ENCODE peak calls at places on chromosomes 2 and 18, in four cellular contexts. M is suprapubic skin, G is ovary, P is thoracic aorta. L is an unnamed sample.

GRCh38 chr2:166773268-166773949 is 114.9 kb upstream of the XIRP2 start:
- DNase-seq in M (no peak), G (no peak), P (no peak), L (no peak)

GRCh38 chr2:135840601-135841000 is 3.6 kb upstream of the LCT start:
- DNase-seq in P (no peak), G (no peak), M (no peak), L (no peak)

GRCh38 chr18:36187138-36187825 is at the start of gene MOCOS:
- DNase-seq in P (no peak), M (peak), G (peak), L (peak)

GRCh38 chr2:203951366-203951902 is 14.9 kb downstream of the ICOS start:
- DNase-seq in M (no peak), G (no peak), P (no peak), L (no peak)

GRCh38 chr2:64439194-64439593 is 14.8 kb upstream of the LGALSL start:
- DNase-seq in G (no peak), P (no peak), M (no peak), L (no peak)

GRCh38 chr2:30351941-30352340 is 95.1 kb upstream of the LCLAT1 start:
- DNase-seq in P (no peak), M (no peak), G (no peak), L (no peak)

GRCh38 chr2:182372661-182373060 is 54.2 kb downstream of the PDE1A start:
- DNase-seq in P (peak), M (no peak), G (no peak), L (no peak)

GRCh38 chr2:10327896-10328666 is 25.4 kb downstream of the HPCAL1 start:
- DNase-seq in M (no peak), P (no peak), G (no peak), L (no peak)

GRCh38 chr2:121664086-121664485 is 14.8 kb upstream of the CLASP1 start:
- DNase-seq in P (no peak), G (no peak), M (no peak), L (no peak)

GRCh38 chr2:224211821-224212220 is 172.7 kb upstream of the SERPINE2 start:
- DNase-seq in P (no peak), M (no peak), G (no peak), L (no peak)

GRCh38 chr2:69235863-69236262 is 151.2 kb downstream of the GFPT1 start:
- DNase-seq in P (no peak), M (no peak), G (no peak), L (no peak)

GRCh38 chr2:224650815-224651439 is 65.2 kb downstream of the CCDC195 start:
- DNase-seq in G (no peak), P (no peak), M (no peak), L (no peak)

GRCh38 chr2:158894078-158894477 is 74.4 kb upstream of the TANC1 start:
- DNase-seq in M (no peak), P (no peak), G (no peak), L (no peak)

DNA sequence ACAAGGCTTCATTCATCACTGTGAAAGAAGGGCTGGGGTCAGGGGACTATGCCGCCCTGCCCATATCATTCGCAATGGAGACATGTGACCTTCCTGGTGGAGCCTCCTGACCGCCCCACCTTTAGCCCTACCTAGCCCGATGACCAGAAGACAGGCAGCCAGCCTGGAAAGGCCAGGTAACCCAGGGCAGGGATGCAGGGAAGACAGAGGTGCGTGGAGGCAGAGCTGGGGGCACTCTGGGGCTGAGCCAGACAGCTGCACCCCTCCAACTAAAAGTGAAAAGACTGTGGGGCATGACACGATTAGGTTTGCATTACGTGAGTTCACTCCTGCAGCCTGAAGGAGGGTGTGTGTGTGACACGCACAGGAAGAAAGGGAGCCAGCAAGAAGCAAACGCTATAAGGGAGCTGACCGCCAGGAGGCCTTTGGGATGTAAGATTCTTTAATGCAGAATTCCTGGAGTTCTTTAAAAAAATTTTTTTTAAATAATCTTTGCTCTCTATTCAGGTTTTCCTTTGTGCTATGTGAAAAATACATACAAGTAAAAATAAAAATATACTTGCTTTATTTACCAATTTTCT is 3.7 kb upstream of the HES6 start:
- DNase-seq in M (no peak), P (no peak), G (no peak), L (no peak)
- TF ChIP-seq CTCF in M (no peak), P (no peak), G (no peak), L (no peak)

DNA sequence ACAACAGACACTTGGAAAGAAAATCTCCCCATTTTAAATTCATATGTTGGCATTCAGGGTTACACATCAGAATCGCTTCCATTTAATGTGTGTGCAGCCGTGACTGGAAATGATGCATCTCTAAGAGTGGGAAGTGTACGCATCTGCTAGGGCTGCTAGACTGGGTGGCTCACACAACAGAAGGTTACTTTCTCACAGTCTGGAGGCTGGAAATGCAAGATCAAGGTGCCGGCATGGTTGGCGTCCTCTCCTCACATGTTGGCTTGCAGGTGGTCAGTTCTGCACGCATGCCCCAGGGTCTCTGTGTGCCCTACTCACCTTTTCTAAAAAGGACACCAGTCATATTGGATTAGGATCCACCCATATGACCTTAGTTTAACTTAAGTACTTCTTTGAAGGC is 329.3 kb upstream of the RAB12 start:
- DNase-seq in G (no peak), P (no peak), M (no peak), L (no peak)
- TF ChIP-seq CTCF in G (no peak), P (no peak), M (no peak), L (no peak)

GRCh38 chr18:8525692-8526091 is 83.5 kb upstream of the RAB12 start:
- DNase-seq in M (no peak), G (no peak), P (no peak), L (no peak)
- TF ChIP-seq CTCF in M (no peak), G (no peak), P (no peak), L (no peak)

GRCh38 chr18:1499265-1499664 is 594.6 kb downstream of the ADCYAP1 start:
- DNase-seq in P (no peak), G (no peak), M (no peak), L (no peak)
- TF ChIP-seq CTCF in P (no peak), G (no peak), M (no peak), L (no peak)

GRCh38 chr2:112805542-112805941 is 21.2 kb upstream of the IL1A start:
- DNase-seq in M (no peak), G (no peak), P (no peak), L (no peak)

GRCh38 chr2:112811276-112811831 is 25.2 kb downstream of the IL1B start:
- DNase-seq in G (no peak), M (no peak), P (no peak), L (no peak)

GRCh38 chr2:112803691-112804521 is 19.6 kb upstream of the IL1A start:
- DNase-seq in G (no peak), M (no peak), P (no peak), L (no peak)

GRCh38 chr2:112809112-112809511 is 24.8 kb upstream of the IL1A start:
- DNase-seq in G (no peak), P (no peak), M (no peak), L (no peak)

GRCh38 chr2:112807233-112807807 is 23.0 kb upstream of the IL1A start:
- DNase-seq in P (no peak), M (no peak), G (no peak), L (no peak)
- TF ChIP-seq CTCF in P (no peak), M (no peak), G (no peak), L (no peak)

GRCh38 chr2:14909795-14910194 is 277.3 kb downstream of the LRATD1 start:
- DNase-seq in M (no peak), G (no peak), P (no peak), L (no peak)

GRCh38 chr2:14903709-14904374 is 271.3 kb downstream of the LRATD1 start:
- DNase-seq in G (no peak), M (no peak), P (no peak), L (no peak)

GRCh38 chr2:14905571-14905970 is 273.1 kb downstream of the LRATD1 start:
- DNase-seq in M (no peak), P (no peak), G (no peak), L (no peak)

GRCh38 chr2:14910659-14911058 is 278.1 kb downstream of the LRATD1 start:
- DNase-seq in M (no peak), G (no peak), P (no peak), L (no peak)

GRCh38 chr2:14907014-14907612 is 274.6 kb downstream of the LRATD1 start:
- DNase-seq in M (no peak), P (no peak), G (no peak), L (no peak)
- TF ChIP-seq CTCF in M (no peak), P (no peak), G (no peak), L (no peak)

GRCh38 chr2:241035142-241035817 is 36.9 kb downstream of the SNED1 start:
- DNase-seq in M (peak), G (no peak), P (no peak), L (no peak)
- TF ChIP-seq CTCF in M (no peak), G (no peak), P (no peak), L (no peak)

L was measured in omental fat pad.